ENCODE peak calls at places on chromosomes 16 and 17, in six cellular contexts. A, D, F, T, K and W are unnamed samples.

GRCh38 chr17:67491678-67492019 is 114.6 kb downstream of the PITPNC1 start:
- DNase-seq in A (no peak), D (no peak), F (no peak), T (no peak), K (no peak), W (no peak)

GRCh38 chr17:37648555-37648954 is 5.3 kb upstream of the DDX52 start:
- DNase-seq in A (no peak), D (no peak), F (no peak), T (no peak), K (peak), W (no peak)

GRCh38 chr16:55480228-55480655 is 1.2 kb downstream of the MMP2 start:
- DNase-seq in A (peak), D (no peak), F (peak), T (no peak), K (peak), W (no peak)

GRCh38 chr16:46885960-46886763 is 2.0 kb downstream of the GPT2 start:
- DNase-seq in A (peak), D (no peak), F (no peak), T (no peak), K (peak), W (no peak)

GRCh38 chr16:75306102-75306762 is 54.8 kb upstream of the BCAR1 start:
- DNase-seq in A (no peak), D (no peak), F (no peak), T (no peak), K (peak), W (no peak)

GRCh38 chr17:9935408-9935807 is 30.3 kb upstream of the RCVRN start:
- DNase-seq in A (no peak), D (no peak), F (peak), T (no peak), K (no peak), W (no peak)

GRCh38 chr17:83192161-83192788 is 112.9 kb downstream of the METRNL start:
- DNase-seq in A (no peak), D (no peak), F (peak), T (no peak), K (no peak), W (peak)

GRCh38 chr16:55324491-55325447 is 766 bp downstream of the IRX6 start:
- DNase-seq in A (no peak), D (no peak), F (peak), T (no peak), K (no peak), W (no peak)

GRCh38 chr16:5041604-5042133 is 7.9 kb upstream of the NAGPA start:
- DNase-seq in A (no peak), D (peak), F (no peak), T (no peak), K (peak), W (peak)

GRCh38 chr16:1817716-1818115 is 8.9 kb downstream of the HAGH start:
- DNase-seq in A (no peak), D (no peak), F (no peak), T (no peak), K (no peak), W (peak)

GRCh38 chr17:68200689-68201424 is 47.0 kb upstream of the AMZ2 start:
- DNase-seq in A (peak), D (peak), F (peak), T (peak), K (peak), W (peak)

GRCh38 chr16:50306287-50306686 is 39.9 kb downstream of the ADCY7 start:
- DNase-seq in A (no peak), D (peak), F (peak), T (no peak), K (no peak), W (peak)

GRCh38 chr17:63751806-63752205 is 10.2 kb upstream of the STRADA start:
- DNase-seq in A (no peak), D (no peak), F (no peak), T (no peak), K (no peak), W (no peak)
- H3K27ac ChIP-seq in A (no peak), D (no peak), F (no peak), T (peak), K (no peak), W (peak)

DNA sequence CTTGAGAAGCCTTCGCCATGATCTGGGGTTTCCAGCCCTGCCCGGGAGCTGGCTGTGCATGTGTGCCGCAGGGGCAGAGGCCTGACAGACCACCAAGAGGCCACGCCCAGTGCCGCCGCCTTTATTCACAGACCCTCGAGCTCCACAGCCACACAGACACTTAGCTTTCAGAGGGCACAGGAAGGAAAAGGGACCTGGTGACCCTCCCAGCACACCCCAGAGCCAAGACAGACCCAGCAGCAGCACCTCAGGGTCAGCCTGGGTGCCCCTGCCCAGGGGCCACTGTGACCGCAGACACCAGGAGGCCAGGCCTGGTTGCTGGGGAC is 10.8 kb downstream of the MCRIP1 start:
- DNase-seq in A (no peak), D (no peak), F (no peak), T (no peak), K (no peak), W (no peak)
- H3K27ac ChIP-seq in A (peak), D (peak), F (peak), T (no peak), K (no peak), W (peak)

GRCh38 chr17:5561736-5562135 is 22.6 kb downstream of the NLRP1 start:
- DNase-seq in A (no peak), D (no peak), F (no peak), T (no peak), K (no peak), W (no peak)
- H3K27ac ChIP-seq in A (no peak), D (no peak), F (no peak), T (no peak), K (no peak), W (no peak)

GRCh38 chr17:81390436-81391214 is 4.6 kb upstream of the BAHCC1 start:
- DNase-seq in A (no peak), D (no peak), F (no peak), T (no peak), K (no peak), W (no peak)
- H3K27ac ChIP-seq in A (peak), D (peak), F (peak), T (peak), K (no peak), W (no peak)

GRCh38 chr16:29810699-29811169 is 1.3 kb upstream of the PRRT2 start:
- DNase-seq in A (no peak), D (no peak), F (no peak), T (no peak), K (no peak), W (no peak)
- H3K27ac ChIP-seq in A (peak), D (peak), F (peak), T (peak), K (peak), W (peak)

GRCh38 chr17:80453126-80453979 is 23.1 kb downstream of the NPTX1 start:
- DNase-seq in A (no peak), D (no peak), F (no peak), T (no peak), K (no peak), W (no peak)
- H3K27ac ChIP-seq in A (no peak), D (peak), F (no peak), T (no peak), K (no peak), W (no peak)

DNA sequence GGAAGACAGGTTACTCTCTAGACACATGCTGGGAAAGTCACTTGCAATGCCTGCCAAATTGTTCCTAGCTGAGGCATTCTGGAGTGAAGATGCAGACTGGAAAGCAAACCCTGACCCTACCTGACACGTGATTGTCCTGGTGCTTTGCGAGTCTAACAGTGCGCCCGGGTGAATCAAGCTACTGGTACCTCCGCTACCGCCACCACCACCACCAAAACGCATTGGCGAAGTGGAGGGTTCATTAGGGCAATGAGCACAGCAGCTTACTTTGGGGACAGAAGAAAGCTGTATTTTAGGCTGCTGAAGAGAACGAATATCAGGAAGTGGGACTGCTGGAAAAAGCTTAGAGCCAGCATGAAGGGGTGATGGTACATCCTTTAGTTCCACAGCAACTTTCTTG is 7.0 kb downstream of the MARF1 start:
- DNase-seq in A (no peak), D (no peak), F (no peak), T (no peak), K (no peak), W (no peak)
- H3K27ac ChIP-seq in A (no peak), D (no peak), F (no peak), T (no peak), K (no peak), W (peak)

DNA sequence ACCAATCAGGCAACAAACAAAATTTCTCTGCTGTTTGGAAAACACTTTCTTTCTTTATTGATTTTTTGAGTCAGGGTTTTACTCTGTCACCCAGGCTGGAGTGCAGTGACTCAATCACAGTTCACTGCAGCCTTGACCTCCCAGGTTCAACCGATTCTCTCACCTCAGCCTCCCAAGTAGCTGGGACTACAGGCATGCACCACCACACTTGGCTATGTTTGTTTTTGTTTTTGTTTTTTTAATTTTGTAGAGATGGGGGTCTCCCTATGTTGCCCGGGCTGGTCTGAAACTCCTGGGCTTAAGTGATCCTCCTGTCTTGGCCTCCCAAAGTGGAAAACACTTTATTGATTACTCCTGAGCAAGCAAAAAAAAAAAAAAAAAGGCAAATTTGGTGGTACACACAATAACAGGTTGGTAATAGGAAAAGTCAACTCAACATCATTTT is 276.4 kb downstream of the SOX9 start:
- DNase-seq in A (no peak), D (no peak), F (no peak), T (no peak), K (no peak), W (no peak)
- H3K27ac ChIP-seq in A (no peak), D (no peak), F (no peak), T (no peak), K (no peak), W (no peak)

GRCh38 chr17:43326490-43327275 is 72.1 kb upstream of the ARL4D start:
- DNase-seq in A (no peak), D (no peak), F (no peak), T (no peak), K (no peak), W (no peak)
- H3K27ac ChIP-seq in A (no peak), D (no peak), F (no peak), T (no peak), K (no peak), W (no peak)